ENCODE peak calls at places on chromosomes 3 and 15, in ten cellular contexts. Z is GM12878, D is breast epithelium, O is stomach, I is upper lobe of left lung, A is spleen, P is endothelial cell of umbilical vein, Y is H1, F is transverse colon, H is suprapubic skin. M is an unnamed sample.
A peak's percentile ranks its signal among the peaks of the same experiment; 100 is the strongest.

GRCh38 chr3:147372525-147373027 is 33.8 kb downstream of the ZIC4 start:
- DNase-seq in O (no peak), A (no peak), F (no peak), P (no peak), Z (no peak), Y (no peak), D (no peak), I (no peak), H (no peak), M (no peak)

GRCh38 chr15:33194237-33194636 is 277 bp downstream of the FMN1 start:
- DNase-seq in H (no peak), P (no peak), D (peak; percentile 52), A (peak; percentile 74), F (no peak), O (no peak), Z (no peak), Y (no peak), I (no peak), M (no peak)

GRCh38 chr3:128274837-128275236 is 121.6 kb downstream of the EEFSEC start:
- DNase-seq in D (no peak), I (no peak), A (no peak), P (peak; percentile 88), Y (no peak), H (no peak), F (no peak), Z (no peak), O (no peak), M (peak; percentile 55)

GRCh38 chr3:149224736-149225594 is 3.3 kb upstream of the CP start:
- DNase-seq in I (no peak), H (no peak), F (no peak), Y (no peak), O (no peak), P (peak; percentile 89), D (no peak), A (no peak), Z (peak; percentile 92), M (no peak)

GRCh38 chr3:133330043-133330442 is 69.8 kb upstream of the BFSP2 start:
- DNase-seq in P (no peak), A (no peak), Z (no peak), D (no peak), Y (peak; percentile 3), O (no peak), I (no peak), H (no peak), F (no peak), M (no peak)

GRCh38 chr3:152031321-152031720 is 157.9 kb downstream of the SUCNR1 start:
- DNase-seq in Y (no peak), Z (no peak), O (no peak), D (no peak), F (no peak), P (no peak), H (no peak), A (no peak), I (no peak), M (no peak)

GRCh38 chr15:32855942-32856341 is 138.1 kb downstream of the GREM1 start:
- DNase-seq in Y (peak; percentile 50), Z (no peak), I (no peak), O (no peak), F (no peak), P (peak; percentile 94), D (no peak), H (no peak), A (no peak), M (no peak)

GRCh38 chr15:51802593-51802992 is 26.9 kb upstream of the TMOD3 start:
- DNase-seq in F (no peak), O (no peak), H (no peak), Z (no peak), Y (no peak), I (no peak), A (no peak), P (no peak), D (no peak), M (no peak)

GRCh38 chr3:179265875-179266274 is 15.0 kb upstream of the KCNMB3 start:
- DNase-seq in F (no peak), O (no peak), P (no peak), I (no peak), A (no peak), H (no peak), Z (no peak), Y (no peak), D (no peak), M (no peak)

GRCh38 chr15:75031773-75032302 is 8.4 kb downstream of the PPCDC start:
- DNase-seq in H (no peak), Z (no peak), F (no peak), P (peak; percentile 49), O (no peak), A (no peak), Y (no peak), I (no peak), D (no peak), M (no peak)

GRCh38 chr3:100615684-100616083 is 6.3 kb downstream of the ADGRG7 start:
- DNase-seq in O (no peak), I (no peak), H (no peak), Y (no peak), A (no peak), Z (no peak), P (no peak), F (no peak), D (no peak), M (no peak)

GRCh38 chr15:101017041-101017754 is 98.0 kb downstream of the LRRK1 start:
- DNase-seq in H (peak; percentile 38), I (no peak), D (no peak), A (peak; percentile 64), Y (no peak), Z (no peak), O (no peak), F (peak; percentile 5), P (no peak), M (peak; percentile 49)

GRCh38 chr3:66496731-66497130 is 4.1 kb downstream of the LRIG1 start:
- DNase-seq in Z (no peak), F (no peak), A (no peak), P (no peak), H (no peak), D (no peak), Y (no peak), I (no peak), O (no peak), M (no peak)
- H3K27ac ChIP-seq in Z (no peak overlapping the region), F (peak overlapping the region; percentile 96), A (no peak overlapping the region), P (no peak overlapping the region), H (peak overlapping the region; percentile 53), D (peak overlapping the region; percentile 76), Y (peak overlapping the region; percentile 53), I (peak overlapping the region; percentile 92), O (peak overlapping the region; percentile 90), M (peak overlapping the region; percentile 22)

GRCh38 chr3:62109534-62109933 is 263.8 kb downstream of the FEZF2 start:
- DNase-seq in P (no peak), O (no peak), F (no peak), I (no peak), Z (no peak), D (no peak), A (no peak), Y (no peak), H (peak; percentile 68), M (no peak)

GRCh38 chr3:62117903-62118548 is 255.3 kb downstream of the FEZF2 start:
- DNase-seq in O (no peak), I (no peak), A (no peak), Z (no peak), H (no peak), P (no peak), D (no peak), F (no peak), Y (no peak), M (no peak)

GRCh38 chr3:62110801-62111200 is 262.5 kb downstream of the FEZF2 start:
- DNase-seq in P (no peak), D (no peak), H (no peak), Y (no peak), Z (no peak), F (no peak), O (no peak), A (no peak), I (no peak), M (no peak)

GRCh38 chr3:62113092-62113491 is 260.3 kb downstream of the FEZF2 start:
- DNase-seq in A (no peak), D (no peak), F (no peak), Y (no peak), H (no peak), Z (no peak), O (no peak), I (no peak), P (no peak), M (no peak)
- TF ChIP-seq POLR2AphosphoS5 in A (no peak), D (no peak), F (no peak), Y (no peak), H (no peak), Z (no peak), O (no peak), I (no peak), P (no peak), M (no peak)

DNA sequence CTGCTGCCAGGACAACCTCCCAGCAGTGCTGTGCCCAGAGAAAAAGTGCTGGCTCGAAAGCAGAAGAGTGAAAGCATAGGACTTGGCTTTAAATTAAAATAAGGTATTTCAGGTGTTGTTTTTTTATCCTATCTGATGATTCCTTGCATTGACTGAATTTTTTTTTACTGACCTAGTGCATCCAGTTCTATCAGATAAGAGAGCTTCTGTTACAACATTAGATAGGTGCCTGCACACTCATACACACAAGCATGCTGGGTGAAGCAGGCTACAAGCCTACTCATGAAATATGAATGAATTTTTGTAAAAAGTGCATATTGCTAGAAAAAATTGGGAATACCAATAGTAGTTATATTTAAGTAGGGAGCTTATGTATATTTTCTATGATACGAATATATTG is 28.5 kb upstream of the CACNA2D3 start:
- DNase-seq in A (no peak), Y (no peak), D (no peak), F (no peak), Z (no peak), H (no peak), I (no peak), O (no peak), P (no peak), M (no peak)
- H3K27ac ChIP-seq in A (no peak overlapping the region), Y (no peak overlapping the region), D (no peak overlapping the region), F (no peak overlapping the region), Z (no peak overlapping the region), H (no peak overlapping the region), I (no peak overlapping the region), O (no peak overlapping the region), P (no peak overlapping the region), M (no peak overlapping the region)

GRCh38 chr3:186080849-186081438 is 27.9 kb downstream of the ETV5 start:
- DNase-seq in A (no peak), O (no peak), P (no peak), Z (no peak), F (no peak), H (no peak), D (no peak), I (no peak), Y (no peak), M (no peak)
- TF ChIP-seq POLR2AphosphoS5 in A (no peak), O (no peak), P (no peak), Z (no peak), F (no peak), H (no peak), D (no peak), I (no peak), Y (no peak), M (no peak)